ENCODE peak calls at places on chromosomes 16 and 17, in eight cellular contexts. O is ovary, F is A549, Z is stomach, N is heart left ventricle, U is sigmoid colon, Y is HCT116, P is IMR-90. G is an unnamed sample.

GRCh38 chr17:75485688-75486087 is 29.3 kb downstream of the TMEM94 start:
- DNase-seq in O (no peak), F (no peak), Z (no peak), N (no peak), U (no peak), Y (no peak), P (no peak), G (no peak)

GRCh38 chr17:45812102-45812501 is 28.0 kb downstream of the CRHR1 start:
- DNase-seq in O (no peak), F (peak), Z (no peak), N (no peak), U (no peak), Y (peak), P (no peak), G (no peak)

GRCh38 chr17:43314582-43314981 is 80.8 kb upstream of the RNU2-1 start:
- DNase-seq in O (no peak), F (no peak), Z (no peak), N (no peak), U (no peak), Y (no peak), P (no peak), G (no peak)

GRCh38 chr16:66911112-66911511 is 7.6 kb downstream of the CDH16 start:
- DNase-seq in O (no peak), F (no peak), Z (no peak), N (no peak), U (no peak), Y (no peak), P (no peak), G (peak)

GRCh38 chr16:56965149-56965938 is 3.6 kb downstream of the CETP start:
- DNase-seq in O (no peak), F (no peak), Z (no peak), N (no peak), U (no peak), Y (no peak), P (peak), G (no peak)

GRCh38 chr17:3574231-3574630 is 16.6 kb upstream of the TRPV3 start:
- DNase-seq in O (no peak), F (no peak), Z (no peak), N (no peak), U (no peak), Y (no peak), P (no peak), G (no peak)

GRCh38 chr16:85610446-85611204 is 2.5 kb upstream of the GSE1 start:
- DNase-seq in O (peak), F (peak), Z (peak), N (peak), U (peak), Y (peak), P (peak), G (peak)

GRCh38 chr17:4988168-4988567 is 693 bp upstream of the CAMTA2 start:
- DNase-seq in O (no peak), F (no peak), Z (no peak), N (no peak), U (no peak), Y (no peak), P (no peak), G (no peak)

GRCh38 chr17:35998018-35998545 is 3.3 kb downstream of the CCL15 start:
- DNase-seq in O (no peak), F (no peak), Z (no peak), N (no peak), U (no peak), Y (no peak), P (no peak), G (no peak)

GRCh38 chr17:43125967-43126910 is 1.1 kb upstream of the BRCA1 start:
- DNase-seq in O (peak), F (no peak), Z (no peak), N (peak), U (peak), Y (no peak), P (no peak), G (no peak)

GRCh38 chr17:77926967-77927366 is 31.5 kb upstream of the TNRC6C start:
- DNase-seq in O (no peak), F (no peak), Z (no peak), N (no peak), U (peak), Y (no peak), P (no peak), G (no peak)

GRCh38 chr17:74474043-74474792 is 7.8 kb downstream of the CD300A start:
- DNase-seq in O (no peak), F (no peak), Z (no peak), N (peak), U (no peak), Y (no peak), P (no peak), G (no peak)

GRCh38 chr16:48101069-48101674 is 54.6 kb downstream of the ABCC12 start:
- DNase-seq in O (no peak), F (no peak), Z (no peak), N (no peak), U (no peak), Y (no peak), P (no peak), G (no peak)

GRCh38 chr17:12098568-12098967 is 77.9 kb downstream of the MAP2K4 start:
- DNase-seq in O (no peak), F (no peak), Z (no peak), N (no peak), U (no peak), Y (no peak), P (no peak), G (no peak)

GRCh38 chr17:82295472-82295814 is 21.9 kb upstream of the CSNK1D start:
- DNase-seq in O (no peak), F (no peak), Z (no peak), N (no peak), U (no peak), Y (no peak), P (no peak), G (no peak)

GRCh38 chr17:82297804-82298537 is 19.4 kb downstream of the CD7 start:
- DNase-seq in O (peak), F (peak), Z (peak), N (peak), U (peak), Y (no peak), P (peak), G (peak)

GRCh38 chr17:82298538-82299421 is 18.6 kb downstream of the CD7 start:
- DNase-seq in O (no peak), F (no peak), Z (no peak), N (no peak), U (peak), Y (no peak), P (no peak), G (peak)

GRCh38 chr17:82296511-82297279 is 20.7 kb downstream of the CD7 start:
- DNase-seq in O (no peak), F (no peak), Z (no peak), N (no peak), U (no peak), Y (no peak), P (no peak), G (no peak)

DNA sequence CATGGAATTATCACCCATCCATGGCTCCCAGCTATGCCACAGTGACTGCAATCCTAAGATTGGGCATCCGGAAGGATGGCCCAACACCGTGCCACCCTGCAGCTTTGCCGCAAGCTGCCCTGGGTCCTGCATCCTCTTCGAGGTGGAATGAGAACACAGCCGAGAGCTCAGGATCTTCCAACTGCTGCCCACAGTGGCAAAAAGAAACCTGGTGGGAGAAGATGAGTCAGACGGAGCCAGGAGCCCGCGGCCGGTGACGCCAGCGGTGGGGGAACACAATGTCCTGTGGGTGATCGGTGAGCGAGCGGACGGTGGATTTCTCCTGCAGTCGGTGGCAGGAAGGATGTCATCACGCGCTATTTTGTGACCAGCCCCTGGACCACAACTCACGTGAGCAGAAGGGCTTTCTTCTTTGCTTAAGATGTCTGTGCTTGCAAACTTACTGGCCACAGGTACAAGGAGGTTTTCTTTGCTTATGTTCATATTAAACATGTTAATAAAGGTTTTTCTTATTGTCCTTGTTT is 20.1 kb downstream of the CD7 start:
- DNase-seq in O (peak), F (peak), Z (peak), N (peak), U (peak), Y (no peak), P (no peak), G (peak)
- TF ChIP-seq POLR2A in O (peak), F (no peak), Z (no peak), N (no peak), U (peak), Y (no peak), P (no peak), G (peak)

GRCh38 chr17:6894206-6894528 is 62.6 kb upstream of the TEKT1 start:
- DNase-seq in O (no peak), F (no peak), Z (no peak), N (peak), U (no peak), Y (no peak), P (no peak), G (no peak)
- H3K27ac ChIP-seq in O (no peak), F (no peak), Z (no peak), N (no peak), U (no peak), Y (no peak), P (no peak), G (no peak)

DNA sequence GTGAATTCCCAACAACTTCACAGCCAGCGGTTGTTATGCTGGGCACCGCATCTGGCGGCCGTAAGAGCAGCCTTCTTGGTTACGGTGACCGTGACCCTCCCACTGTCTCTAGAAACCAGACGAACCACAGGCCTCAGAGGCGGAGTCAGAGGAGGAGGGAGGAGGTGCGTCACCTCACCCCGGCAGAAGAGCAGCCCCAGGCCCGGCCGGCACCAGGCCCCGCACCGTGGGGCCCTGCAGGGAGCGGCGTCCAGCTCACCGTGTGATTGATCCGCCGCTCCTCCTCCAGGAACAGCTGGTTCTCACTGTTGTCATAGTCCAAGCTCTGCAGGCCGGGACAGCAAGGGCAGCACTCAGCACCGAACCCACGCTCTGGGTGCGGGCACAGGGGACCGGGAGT is 13.7 kb downstream of the CLCN7 start:
- DNase-seq in O (peak), F (no peak), Z (no peak), N (no peak), U (no peak), Y (no peak), P (no peak), G (peak)
- TF ChIP-seq POLR2A in O (no peak), F (no peak), Z (no peak), N (no peak), U (no peak), Y (no peak), P (no peak), G (no peak)

GRCh38 chr16:30060354-30061194 is 5.0 kb upstream of the ALDOA start:
- DNase-seq in O (no peak), F (no peak), Z (no peak), N (peak), U (no peak), Y (no peak), P (no peak), G (no peak)
- H3K27ac ChIP-seq in O (no peak), F (peak), Z (no peak), N (peak), U (peak), Y (peak), P (peak), G (no peak)